ENCODE peak calls at places on chromosomes 13 and 19, in eight cellular contexts. One of them, this sample, is unnamed.

GRCh38 chr19:17627161-17627560 is 61.0 kb downstream of the UNC13A start:
- DNase-seq in HCT116: no peak
- DNase-seq in K562: no peak
- DNase-seq in breast epithelium: no peak
- DNase-seq in CD8-positive, alpha-beta T cell: no peak
- DNase-seq in cardiac muscle cell: no peak
- DNase-seq in A673: no peak
- DNase-seq in CD8-positive, alpha-beta memory T cell: no peak
- DNase-seq in this sample: no peak

GRCh38 chr13:112194579-112194978 is 127.6 kb downstream of the SOX1 start:
- DNase-seq in HCT116: no peak
- DNase-seq in K562: no peak
- DNase-seq in breast epithelium: no peak
- DNase-seq in CD8-positive, alpha-beta T cell: no peak
- DNase-seq in cardiac muscle cell: no peak
- DNase-seq in A673: no peak
- DNase-seq in CD8-positive, alpha-beta memory T cell: no peak
- DNase-seq in this sample: no peak

GRCh38 chr13:76009491-76009890 is 373.4 kb downstream of the LMO7 start:
- DNase-seq in HCT116: no peak
- DNase-seq in K562: no peak
- DNase-seq in breast epithelium: no peak
- DNase-seq in CD8-positive, alpha-beta T cell: no peak
- DNase-seq in cardiac muscle cell: no peak
- DNase-seq in A673: no peak
- DNase-seq in CD8-positive, alpha-beta memory T cell: no peak
- DNase-seq in this sample: no peak

GRCh38 chr19:18675779-18676178 is 7.7 kb upstream of the CRTC1 start:
- DNase-seq in HCT116: peak
- DNase-seq in K562: peak
- DNase-seq in breast epithelium: no peak
- DNase-seq in CD8-positive, alpha-beta T cell: no peak
- DNase-seq in cardiac muscle cell: no peak
- DNase-seq in A673: peak
- DNase-seq in CD8-positive, alpha-beta memory T cell: no peak
- DNase-seq in this sample: no peak

GRCh38 chr19:38924383-38924782 is 6.2 kb downstream of the SARS2 start:
- DNase-seq in HCT116: no peak
- DNase-seq in K562: no peak
- DNase-seq in breast epithelium: no peak
- DNase-seq in CD8-positive, alpha-beta T cell: peak
- DNase-seq in cardiac muscle cell: no peak
- DNase-seq in A673: no peak
- DNase-seq in CD8-positive, alpha-beta memory T cell: peak
- DNase-seq in this sample: no peak

GRCh38 chr19:11087870-11088507 is 1.3 kb upstream of the LDLR start:
- DNase-seq in HCT116: no peak
- DNase-seq in K562: no peak
- DNase-seq in breast epithelium: no peak
- DNase-seq in CD8-positive, alpha-beta T cell: no peak
- DNase-seq in cardiac muscle cell: no peak
- DNase-seq in A673: no peak
- DNase-seq in CD8-positive, alpha-beta memory T cell: no peak
- DNase-seq in this sample: no peak

GRCh38 chr19:2332341-2333026 is 4.0 kb downstream of the SPPL2B start:
- DNase-seq in HCT116: no peak
- DNase-seq in K562: no peak
- DNase-seq in breast epithelium: no peak
- DNase-seq in CD8-positive, alpha-beta T cell: peak
- DNase-seq in cardiac muscle cell: no peak
- DNase-seq in A673: peak
- DNase-seq in CD8-positive, alpha-beta memory T cell: no peak
- DNase-seq in this sample: peak

GRCh38 chr19:12314553-12314952 is 18.9 kb downstream of the ZNF563 start:
- DNase-seq in HCT116: no peak
- DNase-seq in K562: no peak
- DNase-seq in breast epithelium: no peak
- DNase-seq in CD8-positive, alpha-beta T cell: no peak
- DNase-seq in cardiac muscle cell: no peak
- DNase-seq in A673: no peak
- DNase-seq in CD8-positive, alpha-beta memory T cell: no peak
- DNase-seq in this sample: no peak

GRCh38 chr13:44231786-44232516 is 141.7 kb upstream of the SERP2 start:
- DNase-seq in HCT116: peak
- DNase-seq in K562: no peak
- DNase-seq in breast epithelium: peak
- DNase-seq in CD8-positive, alpha-beta T cell: no peak
- DNase-seq in cardiac muscle cell: no peak
- DNase-seq in A673: no peak
- DNase-seq in CD8-positive, alpha-beta memory T cell: no peak
- DNase-seq in this sample: peak

GRCh38 chr13:114249062-114249461 is 14.4 kb downstream of the CDC16 start:
- DNase-seq in HCT116: no peak
- DNase-seq in K562: no peak
- DNase-seq in breast epithelium: no peak
- DNase-seq in CD8-positive, alpha-beta T cell: no peak
- DNase-seq in cardiac muscle cell: no peak
- DNase-seq in A673: no peak
- DNase-seq in CD8-positive, alpha-beta memory T cell: no peak
- DNase-seq in this sample: no peak

GRCh38 chr19:53772943-53773342 is 51.2 kb downstream of the NLRP12 start:
- DNase-seq in HCT116: peak
- DNase-seq in K562: peak
- DNase-seq in breast epithelium: peak
- DNase-seq in CD8-positive, alpha-beta T cell: peak
- DNase-seq in cardiac muscle cell: peak
- DNase-seq in A673: peak
- DNase-seq in CD8-positive, alpha-beta memory T cell: peak
- DNase-seq in this sample: peak
- H3K27ac ChIP-seq in HCT116: no peak
- H3K27ac ChIP-seq in K562: no peak
- H3K27ac ChIP-seq in breast epithelium: no peak
- H3K27ac ChIP-seq in CD8-positive, alpha-beta T cell: no peak
- H3K27ac ChIP-seq in cardiac muscle cell: no peak
- H3K27ac ChIP-seq in A673: no peak
- H3K27ac ChIP-seq in CD8-positive, alpha-beta memory T cell: no peak
- H3K27ac ChIP-seq in this sample: no peak

DNA sequence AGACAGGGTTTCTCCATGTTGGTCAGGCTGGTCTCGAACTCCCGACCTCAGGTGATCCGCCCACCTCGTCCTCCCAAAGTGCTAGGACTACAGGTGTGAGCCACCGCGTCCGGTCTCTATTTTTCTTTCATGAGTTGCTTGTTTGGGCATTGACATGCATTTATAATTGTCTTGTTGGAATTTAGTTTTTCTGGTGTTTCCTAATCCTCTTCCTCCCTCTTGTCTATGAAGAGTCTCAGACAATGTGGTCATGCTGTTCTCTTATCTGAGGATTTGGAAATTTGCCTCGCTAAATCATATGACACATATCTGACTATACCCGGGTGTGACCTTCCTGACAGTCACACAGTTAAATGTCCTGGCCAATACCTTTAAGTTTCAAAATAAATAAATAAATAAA is 7.4 kb upstream of the CEACAM18 start:
- DNase-seq in HCT116: no peak
- DNase-seq in K562: peak
- DNase-seq in breast epithelium: no peak
- DNase-seq in CD8-positive, alpha-beta T cell: no peak
- DNase-seq in cardiac muscle cell: no peak
- DNase-seq in A673: no peak
- DNase-seq in CD8-positive, alpha-beta memory T cell: no peak
- DNase-seq in this sample: no peak
- H3K27ac ChIP-seq in HCT116: no peak
- H3K27ac ChIP-seq in K562: peak
- H3K27ac ChIP-seq in breast epithelium: no peak
- H3K27ac ChIP-seq in CD8-positive, alpha-beta T cell: no peak
- H3K27ac ChIP-seq in cardiac muscle cell: no peak
- H3K27ac ChIP-seq in A673: no peak
- H3K27ac ChIP-seq in CD8-positive, alpha-beta memory T cell: no peak
- H3K27ac ChIP-seq in this sample: no peak

GRCh38 chr13:25114220-25114619 is 18.3 kb downstream of the PABPC3 start:
- DNase-seq in HCT116: peak
- DNase-seq in K562: peak
- DNase-seq in breast epithelium: peak
- DNase-seq in CD8-positive, alpha-beta T cell: peak
- DNase-seq in cardiac muscle cell: peak
- DNase-seq in A673: peak
- DNase-seq in CD8-positive, alpha-beta memory T cell: peak
- DNase-seq in this sample: peak
- H3K27ac ChIP-seq in HCT116: no peak
- H3K27ac ChIP-seq in K562: no peak
- H3K27ac ChIP-seq in breast epithelium: no peak
- H3K27ac ChIP-seq in CD8-positive, alpha-beta T cell: no peak
- H3K27ac ChIP-seq in cardiac muscle cell: no peak
- H3K27ac ChIP-seq in A673: no peak
- H3K27ac ChIP-seq in CD8-positive, alpha-beta memory T cell: no peak
- H3K27ac ChIP-seq in this sample: no peak

DNA sequence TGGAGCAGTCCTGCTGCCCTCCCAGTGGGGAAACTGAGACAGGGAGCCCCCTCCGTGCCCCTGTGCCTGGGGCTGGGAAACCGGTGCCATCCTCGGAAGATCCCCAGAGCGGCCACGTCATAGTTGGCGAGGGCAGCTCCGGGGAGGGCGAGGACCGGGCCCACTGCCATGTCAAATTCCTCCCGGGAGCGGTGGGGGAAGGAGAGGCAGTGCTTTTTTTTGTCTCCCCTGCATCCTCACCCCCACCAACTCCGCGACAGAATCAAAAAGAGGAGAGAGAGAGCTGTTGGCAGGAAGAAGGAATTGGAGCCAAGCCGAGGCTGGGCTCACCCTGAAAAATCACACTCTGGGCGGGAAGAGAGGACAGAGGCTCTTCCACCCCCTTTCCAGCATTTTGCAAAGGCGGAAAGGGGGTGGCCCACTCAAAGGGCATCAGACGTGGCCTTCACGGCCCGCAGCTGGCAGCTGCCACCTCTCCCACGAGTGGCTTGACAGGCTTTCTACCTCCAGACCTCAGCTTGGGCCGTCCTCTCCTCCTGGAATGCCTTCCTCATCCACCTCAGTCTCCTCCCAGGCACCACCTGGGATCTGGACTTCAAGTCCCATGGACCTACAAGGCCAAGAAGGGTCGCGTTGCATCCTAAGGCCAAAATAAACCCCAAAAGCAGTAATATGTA is 19.6 kb upstream of the NFIC start:
- DNase-seq in HCT116: no peak
- DNase-seq in K562: no peak
- DNase-seq in breast epithelium: peak
- DNase-seq in CD8-positive, alpha-beta T cell: no peak
- DNase-seq in cardiac muscle cell: no peak
- DNase-seq in A673: peak
- DNase-seq in CD8-positive, alpha-beta memory T cell: no peak
- DNase-seq in this sample: peak
- H3K27ac ChIP-seq in HCT116: no peak
- H3K27ac ChIP-seq in K562: no peak
- H3K27ac ChIP-seq in breast epithelium: peak
- H3K27ac ChIP-seq in CD8-positive, alpha-beta T cell: no peak
- H3K27ac ChIP-seq in cardiac muscle cell: no peak
- H3K27ac ChIP-seq in A673: peak
- H3K27ac ChIP-seq in CD8-positive, alpha-beta memory T cell: no peak
- H3K27ac ChIP-seq in this sample: peak

GRCh38 chr19:45403781-45404556 is 900 bp downstream of the PPP1R13L start:
- DNase-seq in HCT116: no peak
- DNase-seq in K562: peak
- DNase-seq in breast epithelium: peak
- DNase-seq in CD8-positive, alpha-beta T cell: peak
- DNase-seq in cardiac muscle cell: peak
- DNase-seq in A673: peak
- DNase-seq in CD8-positive, alpha-beta memory T cell: peak
- DNase-seq in this sample: peak
- H3K27ac ChIP-seq in HCT116: peak
- H3K27ac ChIP-seq in K562: peak
- H3K27ac ChIP-seq in breast epithelium: peak
- H3K27ac ChIP-seq in CD8-positive, alpha-beta T cell: no peak
- H3K27ac ChIP-seq in cardiac muscle cell: no peak
- H3K27ac ChIP-seq in A673: no peak
- H3K27ac ChIP-seq in CD8-positive, alpha-beta memory T cell: peak
- H3K27ac ChIP-seq in this sample: peak

GRCh38 chr13:26021516-26021915 is 30.3 kb downstream of the SHISA2 start:
- DNase-seq in HCT116: no peak
- DNase-seq in K562: no peak
- DNase-seq in breast epithelium: no peak
- DNase-seq in CD8-positive, alpha-beta T cell: no peak
- DNase-seq in cardiac muscle cell: no peak
- DNase-seq in A673: no peak
- DNase-seq in CD8-positive, alpha-beta memory T cell: no peak
- DNase-seq in this sample: no peak

GRCh38 chr13:26019241-26019640 is 32.6 kb downstream of the SHISA2 start:
- DNase-seq in HCT116: no peak
- DNase-seq in K562: no peak
- DNase-seq in breast epithelium: no peak
- DNase-seq in CD8-positive, alpha-beta T cell: no peak
- DNase-seq in cardiac muscle cell: no peak
- DNase-seq in A673: no peak
- DNase-seq in CD8-positive, alpha-beta memory T cell: no peak
- DNase-seq in this sample: no peak

GRCh38 chr13:26021956-26022355 is 29.9 kb downstream of the SHISA2 start:
- DNase-seq in HCT116: no peak
- DNase-seq in K562: no peak
- DNase-seq in breast epithelium: no peak
- DNase-seq in CD8-positive, alpha-beta T cell: no peak
- DNase-seq in cardiac muscle cell: no peak
- DNase-seq in A673: no peak
- DNase-seq in CD8-positive, alpha-beta memory T cell: no peak
- DNase-seq in this sample: no peak

GRCh38 chr13:26019881-26020535 is 31.8 kb downstream of the SHISA2 start:
- DNase-seq in HCT116: no peak
- DNase-seq in K562: no peak
- DNase-seq in breast epithelium: no peak
- DNase-seq in CD8-positive, alpha-beta T cell: no peak
- DNase-seq in cardiac muscle cell: no peak
- DNase-seq in A673: peak
- DNase-seq in CD8-positive, alpha-beta memory T cell: no peak
- DNase-seq in this sample: no peak

GRCh38 chr13:26020536-26021290 is 31.1 kb downstream of the SHISA2 start:
- DNase-seq in HCT116: no peak
- DNase-seq in K562: no peak
- DNase-seq in breast epithelium: no peak
- DNase-seq in CD8-positive, alpha-beta T cell: no peak
- DNase-seq in cardiac muscle cell: no peak
- DNase-seq in A673: no peak
- DNase-seq in CD8-positive, alpha-beta memory T cell: no peak
- DNase-seq in this sample: no peak
- H3K27ac ChIP-seq in HCT116: no peak
- H3K27ac ChIP-seq in K562: no peak
- H3K27ac ChIP-seq in breast epithelium: no peak
- H3K27ac ChIP-seq in CD8-positive, alpha-beta T cell: no peak
- H3K27ac ChIP-seq in cardiac muscle cell: no peak
- H3K27ac ChIP-seq in A673: no peak
- H3K27ac ChIP-seq in CD8-positive, alpha-beta memory T cell: no peak
- H3K27ac ChIP-seq in this sample: no peak

GRCh38 chr13:109160357-109160756 is 530.9 kb downstream of the MYO16 start:
- DNase-seq in HCT116: no peak
- DNase-seq in K562: no peak
- DNase-seq in breast epithelium: no peak
- DNase-seq in CD8-positive, alpha-beta T cell: no peak
- DNase-seq in cardiac muscle cell: no peak
- DNase-seq in A673: no peak
- DNase-seq in CD8-positive, alpha-beta memory T cell: no peak
- DNase-seq in this sample: no peak
- H3K27ac ChIP-seq in HCT116: no peak
- H3K27ac ChIP-seq in K562: no peak
- H3K27ac ChIP-seq in breast epithelium: no peak
- H3K27ac ChIP-seq in CD8-positive, alpha-beta T cell: no peak
- H3K27ac ChIP-seq in cardiac muscle cell: no peak
- H3K27ac ChIP-seq in A673: no peak
- H3K27ac ChIP-seq in CD8-positive, alpha-beta memory T cell: no peak
- H3K27ac ChIP-seq in this sample: no peak

This sample was measured in heart right ventricle.